ENCODE peak calls at places on chromosomes 7 and 10, in seven cellular contexts. V, Y, D, F, H, K and E are unnamed samples.

GRCh38 chr10:131250454-131251145 is 60.9 kb downstream of the TCERG1L start:
- DNase-seq in V (no peak), Y (no peak), D (peak; percentile 74), F (no peak), H (no peak), K (no peak), E (no peak)

GRCh38 chr7:100687740-100688592 is 6.1 kb downstream of the GIGYF1 start:
- DNase-seq in V (peak; percentile 46), Y (no peak), D (no peak), F (no peak), H (no peak), K (no peak), E (no peak)

GRCh38 chr7:30308392-30308791 is 24.0 kb downstream of the ZNRF2 start:
- DNase-seq in V (peak; percentile 12), Y (no peak), D (no peak), F (no peak), H (no peak), K (no peak), E (no peak)

GRCh38 chr7:158000160-158000559 is 587.5 kb downstream of the PTPRN2 start:
- DNase-seq in V (no peak), Y (no peak), D (peak; percentile 23), F (peak; percentile 64), H (no peak), K (no peak), E (no peak)

GRCh38 chr7:132292803-132293202 is 283.5 kb downstream of the PLXNA4 start:
- DNase-seq in V (no peak), Y (peak; percentile 43), D (no peak), F (no peak), H (no peak), K (no peak), E (no peak)

GRCh38 chr10:20248309-20248708 is 432.1 kb downstream of the PLXDC2 start:
- DNase-seq in V (no peak), Y (no peak), D (no peak), F (no peak), H (no peak), K (no peak), E (no peak)

GRCh38 chr10:93963434-93963833 is 30.3 kb upstream of the PLCE1 start:
- DNase-seq in V (no peak), Y (no peak), D (no peak), F (no peak), H (no peak), K (no peak), E (no peak)

GRCh38 chr10:88409236-88409635 is 173.9 kb downstream of the RNLS start:
- DNase-seq in V (peak; percentile 41), Y (no peak), D (no peak), F (no peak), H (no peak), K (no peak), E (no peak)

GRCh38 chr7:128906001-128906765 is 4.3 kb downstream of the KCP start:
- DNase-seq in V (no peak), Y (no peak), D (no peak), F (peak; percentile 16), H (no peak), K (no peak), E (no peak)

GRCh38 chr7:159105845-159106614 is 38.6 kb downstream of the VIPR2 start:
- DNase-seq in V (no peak), Y (no peak), D (peak; percentile 89), F (peak; percentile 66), H (no peak), K (no peak), E (peak; percentile 37)

GRCh38 chr7:485188-486081 is 34.2 kb downstream of the PDGFA start:
- DNase-seq in V (peak; percentile 26), Y (peak; percentile 25), D (no peak), F (no peak), H (no peak), K (no peak), E (no peak)

GRCh38 chr7:731440-732085 is 4.5 kb upstream of the PRKAR1B start:
- DNase-seq in V (no peak), Y (no peak), D (no peak), F (no peak), H (no peak), K (no peak), E (no peak)

GRCh38 chr7:20310963-20311742 is 19.5 kb upstream of the ITGB8 start:
- DNase-seq in V (peak; percentile 67), Y (peak; percentile 61), D (peak; percentile 56), F (no peak), H (no peak), K (peak; percentile 6), E (no peak)

GRCh38 chr7:365593-365992 is 75.6 kb downstream of the FOXL3 start:
- DNase-seq in V (no peak), Y (no peak), D (no peak), F (no peak), H (no peak), K (no peak), E (no peak)

GRCh38 chr10:129417882-129418281 is 49.2 kb upstream of the MGMT start:
- DNase-seq in V (no peak), Y (peak; percentile 31), D (no peak), F (no peak), H (no peak), K (no peak), E (no peak)

GRCh38 chr7:144063710-144064109 is 5.9 kb upstream of the OR2A25 start:
- DNase-seq in V (no peak), Y (no peak), D (peak; percentile 33), F (peak; percentile 53), H (peak; percentile 53), K (no peak), E (no peak)

GRCh38 chr10:103794996-103795395 is 60.4 kb downstream of the SH3PXD2A start:
- DNase-seq in V (no peak), Y (no peak), D (no peak), F (no peak), H (no peak), K (no peak), E (no peak)

GRCh38 chr7:66110861-66111260 is 3.8 kb upstream of the CRCP start:
- DNase-seq in V (peak; percentile 95), Y (peak; percentile 90), D (peak; percentile 16), F (no peak), H (no peak), K (peak; percentile 49), E (no peak)

GRCh38 chr10:86411281-86411841 is 44.8 kb upstream of the GRID1 start:
- DNase-seq in V (peak; percentile 86), Y (peak; percentile 93), D (no peak), F (no peak), H (no peak), K (no peak), E (no peak)
- H3K18ac ChIP-seq in V (peak overlapping the region; percentile 63), Y (peak overlapping the region; percentile 77), D (no peak overlapping the region), F (no peak overlapping the region), H (no peak overlapping the region), K (no peak overlapping the region), E (no peak overlapping the region)

DNA sequence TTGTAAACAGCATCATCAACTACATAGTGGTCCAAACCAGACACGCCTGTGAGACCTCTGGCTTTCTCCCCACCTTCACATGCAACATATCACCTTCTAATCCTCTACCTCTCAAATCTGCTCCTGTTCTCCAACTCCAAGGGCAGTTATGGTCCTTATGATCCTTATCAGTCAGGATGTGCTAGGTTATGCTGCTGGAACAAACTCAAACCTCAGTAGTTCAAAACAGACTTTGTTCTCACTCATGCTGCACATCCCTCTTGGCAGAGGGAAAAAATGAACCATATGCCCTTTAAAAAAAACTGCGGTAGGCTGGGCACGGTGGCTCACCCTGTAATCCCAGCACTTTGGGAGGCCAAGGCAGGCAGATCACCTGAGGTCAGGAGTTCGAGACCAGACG is 76.1 kb downstream of the RNF216 start:
- DNase-seq in V (no peak), Y (no peak), D (no peak), F (no peak), H (no peak), K (no peak), E (no peak)
- H3K18ac ChIP-seq in V (no peak overlapping the region), Y (no peak overlapping the region), D (no peak overlapping the region), F (no peak overlapping the region), H (no peak overlapping the region), K (no peak overlapping the region), E (no peak overlapping the region)

GRCh38 chr7:23306936-23307521 is 7.9 kb downstream of the MALSU1 start:
- DNase-seq in V (no peak), Y (no peak), D (no peak), F (no peak), H (no peak), K (no peak), E (no peak)

GRCh38 chr7:23308754-23309153 is 9.6 kb downstream of the MALSU1 start:
- DNase-seq in V (no peak), Y (no peak), D (no peak), F (no peak), H (no peak), K (no peak), E (no peak)
- H3K18ac ChIP-seq in V (no peak overlapping the region), Y (no peak overlapping the region), D (no peak overlapping the region), F (no peak overlapping the region), H (no peak overlapping the region), K (no peak overlapping the region), E (no peak overlapping the region)

GRCh38 chr10:72487116-72487515 is 132.4 kb upstream of the DNAJB12 start:
- DNase-seq in V (no peak), Y (no peak), D (no peak), F (no peak), H (no peak), K (no peak), E (no peak)

GRCh38 chr10:72483452-72483851 is 128.7 kb upstream of the DNAJB12 start:
- DNase-seq in V (no peak), Y (no peak), D (no peak), F (no peak), H (no peak), K (no peak), E (no peak)

GRCh38 chr10:72485701-72486100 is 131.0 kb upstream of the DNAJB12 start:
- DNase-seq in V (no peak), Y (no peak), D (no peak), F (no peak), H (no peak), K (no peak), E (no peak)

GRCh38 chr10:72487521-72487920 is 132.8 kb upstream of the DNAJB12 start:
- DNase-seq in V (no peak), Y (no peak), D (no peak), F (no peak), H (no peak), K (no peak), E (no peak)

GRCh38 chr10:72484521-72484920 is 129.8 kb upstream of the DNAJB12 start:
- DNase-seq in V (no peak), Y (no peak), D (no peak), F (no peak), H (no peak), K (no peak), E (no peak)
- H3K18ac ChIP-seq in V (no peak overlapping the region), Y (no peak overlapping the region), D (no peak overlapping the region), F (no peak overlapping the region), H (no peak overlapping the region), K (no peak overlapping the region), E (no peak overlapping the region)

DNA sequence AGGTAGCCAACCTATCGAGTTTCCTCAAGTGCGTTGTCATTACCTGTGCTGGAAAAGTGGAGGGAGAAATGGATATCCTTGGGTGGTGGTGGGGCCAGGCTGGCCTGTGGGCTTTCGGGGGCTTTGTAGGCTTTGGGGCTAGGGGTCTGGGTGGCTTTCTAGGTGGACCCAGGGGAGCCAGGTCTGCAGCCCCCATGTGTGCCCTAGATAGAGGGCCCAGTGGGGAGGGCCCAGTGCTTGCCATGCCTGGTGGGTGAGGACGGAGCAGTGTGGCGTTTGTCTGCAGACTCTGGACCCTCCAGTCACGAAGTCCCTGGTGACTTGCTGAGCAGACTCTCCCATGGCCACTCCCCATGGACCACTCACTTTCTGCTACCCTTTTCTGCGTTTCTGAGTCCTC is 19.7 kb downstream of the EMX2 start:
- DNase-seq in V (no peak), Y (no peak), D (no peak), F (no peak), H (no peak), K (no peak), E (no peak)
- H3K18ac ChIP-seq in V (no peak overlapping the region), Y (no peak overlapping the region), D (no peak overlapping the region), F (no peak overlapping the region), H (no peak overlapping the region), K (no peak overlapping the region), E (peak overlapping the region; percentile 24)